ENCODE peak calls at places on chromosome 22, in five cellular contexts. X is IMR-90, R is K562, O is H1, G is HepG2. D is an unnamed sample.

GRCh38 chr22:50272103-50272782 is 2.1 kb upstream of the MAPK11 start:
- DNase-seq in O (no peak), R (no peak), G (no peak), X (peak; percentile 13), D (no peak)

GRCh38 chr22:33192156-33192555 is 134.0 kb upstream of the SYN3 start:
- DNase-seq in G (no peak), R (no peak), X (no peak), O (no peak), D (no peak)

GRCh38 chr22:42946551-42947198 is 68.3 kb downstream of the PACSIN2 start:
- DNase-seq in R (no peak), X (no peak), O (no peak), G (no peak), D (no peak)

GRCh38 chr22:37535159-37535558 is 15.9 kb upstream of the CARD10 start:
- DNase-seq in R (no peak), G (no peak), X (no peak), O (no peak), D (no peak)

GRCh38 chr22:35785181-35785923 is 67.7 kb downstream of the APOL5 start:
- DNase-seq in O (no peak), G (no peak), R (no peak), X (no peak), D (no peak)

GRCh38 chr22:26610072-26610958 is 7.5 kb downstream of the CRYBB1 start:
- DNase-seq in R (no peak), G (no peak), O (no peak), X (peak; percentile 96), D (no peak)

GRCh38 chr22:19059481-19060278 is 62.5 kb downstream of the DGCR2 start:
- DNase-seq in G (no peak), O (no peak), X (no peak), R (no peak), D (no peak)

GRCh38 chr22:37563153-37564081 is 3.1 kb downstream of the CDC42EP1 start:
- DNase-seq in O (no peak), X (peak; percentile 97), R (no peak), G (peak; percentile 97), D (peak; percentile 73)

GRCh38 chr22:26681395-26681821 is 24.0 kb downstream of the MIAT start:
- DNase-seq in X (peak; percentile 67), R (no peak), G (no peak), O (no peak), D (no peak)

GRCh38 chr22:24144471-24145115 is 36.7 kb upstream of the SUSD2 start:
- DNase-seq in X (no peak), G (no peak), R (no peak), O (no peak), D (no peak)
- H3K4me1 ChIP-seq in X (peaks cover 54% of the 10 kb centered on the region), G (peaks cover 46% of the 10 kb centered on the region), R (peaks cover 9% of the 10 kb centered on the region), O (peaks cover 13% of the 10 kb centered on the region), D (peaks cover 31% of the 10 kb centered on the region)

DNA sequence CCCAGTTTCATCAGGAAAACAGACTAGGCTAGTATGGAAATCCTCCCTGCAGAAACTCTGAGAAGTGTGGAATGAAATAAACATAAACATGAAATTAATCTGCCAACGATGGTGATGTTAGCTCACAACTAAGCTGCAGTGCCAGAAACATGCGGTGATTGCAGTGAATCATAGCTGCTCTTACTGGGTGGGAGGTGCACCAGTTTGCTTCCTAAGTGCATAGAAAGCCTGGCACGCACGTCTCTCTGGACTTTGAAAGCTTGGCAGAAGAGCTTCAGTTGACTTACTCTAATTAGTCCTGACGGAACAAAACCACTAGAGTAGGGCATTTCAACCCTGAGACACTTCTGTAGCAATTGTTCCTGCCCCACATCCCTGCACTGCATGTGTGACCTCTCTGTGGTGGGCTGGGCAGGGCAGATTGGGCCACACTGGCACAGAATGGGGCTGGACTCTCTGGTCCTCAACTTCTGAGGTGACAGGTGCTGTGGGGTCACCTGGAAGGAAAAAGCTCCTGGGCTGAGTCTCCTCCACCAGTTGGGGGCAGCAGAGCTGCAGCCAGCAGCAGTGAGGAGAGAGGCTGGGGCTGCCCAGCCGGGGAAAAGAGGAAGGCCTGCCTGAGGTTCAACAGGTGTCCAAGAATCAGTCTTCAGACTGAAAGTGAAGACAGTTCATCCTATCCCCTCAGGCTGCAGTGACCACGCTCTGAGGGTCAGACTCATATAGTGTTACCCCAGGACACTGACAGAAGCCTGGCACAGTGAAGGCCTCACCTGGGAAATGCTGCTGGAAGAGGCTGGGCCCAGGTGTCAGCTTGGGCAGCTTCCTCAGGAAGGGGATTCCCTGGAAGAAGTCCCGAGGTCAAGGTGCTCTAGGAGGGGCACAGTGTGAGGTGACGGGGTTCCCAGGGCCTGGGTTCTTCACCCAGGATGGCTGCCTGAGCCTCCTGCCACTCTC is 40.5 kb downstream of the GGTLC2 start:
- DNase-seq in G (no peak), O (no peak), X (peak; percentile 88), R (peak; percentile 77), D (peak; percentile 30)
- TF ChIP-seq MAFK in G (no peak), O (no peak), X (no peak), R (no peak), D (no peak)

DNA sequence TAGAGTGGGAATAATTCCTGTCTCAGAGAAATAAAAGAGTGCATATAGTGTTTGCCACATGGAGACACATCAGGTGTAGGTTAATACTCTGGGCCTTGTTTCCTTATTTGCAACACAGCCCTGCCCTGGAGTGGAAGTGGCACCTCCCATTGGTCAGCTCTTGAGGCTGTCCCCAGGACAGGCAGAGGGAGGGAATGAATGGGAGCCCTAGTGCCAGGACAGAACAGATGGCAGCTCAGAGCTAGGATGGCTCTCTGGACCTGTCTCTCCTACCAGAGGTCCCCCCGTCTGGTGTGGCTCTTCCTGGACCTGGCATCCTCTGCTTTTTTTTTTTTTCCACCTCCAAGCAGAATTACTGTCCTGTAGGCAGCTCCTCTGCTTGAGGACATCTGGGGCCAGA is 35.6 kb downstream of the LIMK2 start:
- DNase-seq in G (no peak), O (no peak), X (no peak), R (no peak), D (no peak)
- H3K4me1 ChIP-seq in G (peaks cover 68% of the 10 kb centered on the region), O (peaks cover 12% of the 10 kb centered on the region), X (peaks cover 33% of the 10 kb centered on the region), R (peaks cover 15% of the 10 kb centered on the region), D (peaks cover 33% of the 10 kb centered on the region)

GRCh38 chr22:45087802-45088201 is 75.9 kb upstream of the NUP50 start:
- DNase-seq in G (no peak), R (no peak), O (no peak), X (no peak), D (no peak)

GRCh38 chr22:45077826-45078334 is 68.1 kb upstream of the PHF21B start:
- DNase-seq in R (no peak), X (no peak), O (no peak), G (no peak), D (no peak)

GRCh38 chr22:45084400-45084920 is 74.7 kb upstream of the PHF21B start:
- DNase-seq in G (no peak), R (no peak), O (no peak), X (no peak), D (no peak)

GRCh38 chr22:45082795-45083194 is 73.0 kb upstream of the PHF21B start:
- DNase-seq in O (no peak), R (peak; percentile 42), X (no peak), G (no peak), D (peak; percentile 37)

DNA sequence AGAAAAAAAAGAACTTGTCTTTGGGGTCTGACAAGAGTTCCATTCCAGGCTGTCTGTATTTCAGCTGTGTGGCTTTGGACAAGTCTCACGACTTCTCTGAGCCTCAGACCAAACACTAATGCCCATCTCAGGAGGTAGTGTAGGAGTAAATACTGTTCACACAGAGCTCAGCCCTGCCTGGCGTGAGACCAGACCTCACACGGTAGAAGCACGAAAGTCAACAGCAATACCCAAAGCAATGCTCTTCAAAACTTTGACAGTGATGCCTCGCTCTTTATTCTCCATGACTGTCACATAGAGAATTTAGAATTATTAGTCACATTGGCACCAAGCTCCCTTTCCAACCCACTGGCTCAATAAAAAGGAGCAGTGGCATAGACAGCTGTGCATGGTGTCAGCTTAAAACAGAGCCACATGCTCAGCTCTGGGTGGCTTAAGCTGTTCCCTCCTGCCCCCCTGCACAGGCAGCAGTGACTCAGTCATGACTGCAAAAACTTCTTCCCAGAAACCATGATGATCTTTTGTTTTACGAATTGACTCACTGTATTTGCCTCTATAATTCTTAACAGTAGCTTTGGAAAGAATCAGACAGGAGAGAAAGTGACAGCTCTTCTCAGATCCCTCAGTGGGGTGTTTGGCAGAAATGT is 74.0 kb upstream of the PHF21B start:
- DNase-seq in O (no peak), G (no peak), R (no peak), X (peak; percentile 81), D (no peak)
- TF ChIP-seq MAFK in O (no peak), G (no peak), R (no peak), X (no peak), D (no peak)

DNA sequence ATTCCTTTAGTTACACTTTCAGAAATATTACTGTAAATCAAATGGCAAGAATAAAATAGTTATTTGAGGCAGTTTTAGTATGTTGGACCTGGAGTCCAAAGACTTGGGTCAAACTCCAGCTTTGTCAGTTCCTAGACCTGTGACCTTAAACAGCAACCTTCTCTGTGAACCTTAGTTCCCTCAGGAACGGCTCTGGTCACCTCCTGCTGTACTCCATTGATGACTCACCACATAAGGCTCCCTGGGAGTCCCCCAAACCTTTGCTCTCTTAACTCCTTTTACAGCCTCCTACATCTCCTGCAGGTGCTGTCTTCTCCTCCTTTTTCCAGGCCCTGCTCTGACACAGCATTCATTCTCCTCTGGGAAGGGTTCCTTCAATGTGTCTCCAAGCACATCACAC is 29.1 kb downstream of the LIMK2 start:
- DNase-seq in X (peak; percentile 26), G (peak; percentile 19), O (no peak), R (peak; percentile 25), D (no peak)
- H3K4me1 ChIP-seq in X (peaks cover 25% of the 10 kb centered on the region), G (peaks cover 36% of the 10 kb centered on the region), O (peaks cover 6% of the 10 kb centered on the region), R (peaks cover 16% of the 10 kb centered on the region), D (peaks cover 50% of the 10 kb centered on the region)

D was measured in A549.